ENCODE peak calls at places on chromosome 3, in five cellular contexts. D is HepG2, E is pancreas, A is suprapubic skin, P is cardiac muscle cell. C is an unnamed sample.
A peak's percentile ranks its signal among the peaks of the same experiment; 100 is the strongest.

GRCh38 chr3:69342074-69342473 is 43.8 kb downstream of the FRMD4B start:
- DNase-seq in A (no peak), P (no peak), D (no peak), E (no peak), C (no peak)

GRCh38 chr3:65953301-65953812 is 85.4 kb downstream of the MAGI1 start:
- DNase-seq in D (peak; percentile 84), E (peak; percentile 93), P (peak; percentile 35), A (peak; percentile 65), C (peak; percentile 91)

GRCh38 chr3:180341516-180341915 is 260.4 kb upstream of the TTC14 start:
- DNase-seq in A (no peak), P (no peak), D (no peak), E (no peak), C (no peak)

GRCh38 chr3:196189608-196190347 is 21.4 kb downstream of the ZDHHC19 start:
- DNase-seq in D (no peak), A (no peak), E (no peak), P (no peak), C (no peak)

GRCh38 chr3:132556467-132557159 is 40.5 kb upstream of the ACKR4 start:
- DNase-seq in D (no peak), P (no peak), A (no peak), E (no peak), C (no peak)

GRCh38 chr3:38582941-38583645 is 66.4 kb downstream of the SCN5A start:
- DNase-seq in P (no peak), E (no peak), A (no peak), D (no peak), C (no peak)

GRCh38 chr3:112128843-112129727 is 4.0 kb downstream of the GCSAM start:
- DNase-seq in E (no peak), P (peak; percentile 45), D (no peak), A (no peak), C (no peak)

GRCh38 chr3:183394150-183394549 is 34.3 kb downstream of the MCF2L2 start:
- DNase-seq in A (no peak), E (no peak), D (no peak), P (peak; percentile 50), C (no peak)

GRCh38 chr3:43348852-43349574 is 62.7 kb downstream of the SNRK start:
- DNase-seq in P (no peak), A (no peak), D (no peak), E (peak; percentile 21), C (no peak)

GRCh38 chr3:74001481-74001880 is 376.7 kb upstream of the PDZRN3 start:
- DNase-seq in E (no peak), P (no peak), A (no peak), D (no peak), C (no peak)

GRCh38 chr3:148240351-148240750 is 457.4 kb upstream of the AGTR1 start:
- DNase-seq in A (no peak), E (no peak), P (no peak), D (no peak), C (no peak)

GRCh38 chr3:141646760-141647561 is 91.1 kb upstream of the RNF7 start:
- DNase-seq in D (peak; percentile 69), E (no peak), P (peak; percentile 85), A (no peak), C (peak; percentile 51)

GRCh38 chr3:127800508-127800907 is 21.8 kb downstream of the MGLL start:
- DNase-seq in A (no peak), P (peak; percentile 37), D (no peak), E (no peak), C (no peak)

GRCh38 chr3:114674041-114674440 is 380.2 kb downstream of the TIGIT start:
- DNase-seq in D (no peak), E (no peak), A (no peak), P (no peak), C (no peak)

GRCh38 chr3:8482960-8483665 is 18.5 kb upstream of the LMCD1 start:
- DNase-seq in A (peak; percentile 81), P (peak; percentile 96), E (peak; percentile 54), D (peak; percentile 75), C (peak; percentile 67)

GRCh38 chr3:72272356-72272755 is 487.4 kb upstream of the PROK2 start:
- DNase-seq in A (no peak), D (no peak), E (no peak), P (no peak), C (no peak)

GRCh38 chr3:34012102-34012461 is 213.7 kb downstream of the PDCD6IP start:
- DNase-seq in A (no peak), P (peak; percentile 89), D (peak; percentile 99), E (no peak), C (no peak)

GRCh38 chr3:116391296-116392201 is 53.7 kb downstream of the LSAMP start:
- DNase-seq in D (no peak), E (peak; percentile 62), A (no peak), P (no peak), C (no peak)

GRCh38 chr3:105938826-105939225 is 70.0 kb upstream of the CBLB start:
- DNase-seq in E (no peak), A (no peak), P (no peak), D (no peak), C (no peak)

GRCh38 chr3:105783631-105784030 is 85.2 kb downstream of the CBLB start:
- DNase-seq in P (no peak), D (no peak), E (no peak), A (no peak), C (no peak)

GRCh38 chr3:128395046-128395445 is 71.6 kb downstream of the DNAJB8 start:
- DNase-seq in E (peak; percentile 36), A (no peak), P (no peak), D (no peak), C (no peak)

GRCh38 chr3:10268930-10269329 is 20.7 kb downstream of the TATDN2 start:
- DNase-seq in E (no peak), D (no peak), A (no peak), P (no peak), C (no peak)

GRCh38 chr3:105513042-105513441 is 146.3 kb downstream of the ALCAM start:
- DNase-seq in A (no peak), E (no peak), P (peak; percentile 80), D (no peak), C (no peak)

GRCh38 chr3:126540342-126540849 is 16.4 kb downstream of the CHST13 start:
- DNase-seq in D (no peak), P (peak; percentile 87), A (peak; percentile 59), E (no peak), C (peak; percentile 59)

GRCh38 chr3:115236496-115236895 is 89.4 kb upstream of the ZBTB20 start:
- DNase-seq in A (no peak), E (no peak), D (no peak), P (no peak), C (no peak)

GRCh38 chr3:109679672-109680071 is 342.3 kb upstream of the DPPA4 start:
- DNase-seq in E (no peak), D (no peak), A (no peak), P (no peak), C (no peak)

GRCh38 chr3:58358808-58359207 is 26.1 kb downstream of the PXK start:
- DNase-seq in A (no peak), E (no peak), D (no peak), P (no peak), C (no peak)

GRCh38 chr3:28799084-28799483 is 450.5 kb upstream of the AZI2 start:
- DNase-seq in A (no peak), P (peak; percentile 25), E (no peak), D (no peak), C (no peak)

GRCh38 chr3:111081008-111081545 is 9.5 kb downstream of the NECTIN3 start:
- DNase-seq in A (no peak), D (no peak), E (no peak), P (peak; percentile 24), C (no peak)

GRCh38 chr3:96331341-96331740 is 483.1 kb upstream of the EPHA6 start:
- DNase-seq in E (no peak), A (no peak), P (no peak), D (no peak), C (no peak)

GRCh38 chr3:150439657-150440056 is 31.6 kb downstream of the TSC22D2 start:
- DNase-seq in D (no peak), E (no peak), P (no peak), A (no peak), C (no peak)

GRCh38 chr3:114380233-114380645 is 86.4 kb downstream of the TIGIT start:
- DNase-seq in A (peak; percentile 71), D (no peak), E (no peak), P (peak; percentile 94), C (peak; percentile 33)

GRCh38 chr3:11924518-11924917 is 77.8 kb upstream of the TAMM41 start:
- DNase-seq in P (no peak), D (no peak), A (no peak), E (no peak), C (no peak)
- H3K4me3 ChIP-seq in P (no peak overlapping the region), D (no peak overlapping the region), A (no peak overlapping the region), E (no peak overlapping the region), C (no peak overlapping the region)

DNA sequence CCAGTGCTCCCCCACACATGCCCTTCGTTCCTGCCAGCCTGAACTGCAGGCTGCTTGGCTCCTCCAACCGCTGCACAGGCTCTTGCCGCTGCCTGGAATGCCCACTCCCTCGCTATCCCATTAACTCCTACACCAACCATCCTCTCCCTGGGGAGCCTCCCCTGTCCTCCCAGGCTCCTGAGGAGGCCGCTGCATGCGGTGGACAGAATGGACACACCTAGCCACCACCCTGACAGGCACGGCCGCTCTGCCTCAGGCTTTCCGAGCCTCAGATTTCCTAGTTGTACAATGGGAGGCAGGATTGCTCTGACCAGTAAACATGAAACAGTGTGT is 2.3 kb downstream of the PLXNB1 start:
- DNase-seq in A (no peak), P (no peak), E (peak; percentile 55), D (no peak), C (no peak)
- H3K4me1 ChIP-seq in A (peaks cover 89% of the 10 kb centered on the region), P (peaks cover 33% of the 10 kb centered on the region), E (peaks cover 9% of the 10 kb centered on the region), D (peaks cover 83% of the 10 kb centered on the region), C (peaks cover 25% of the 10 kb centered on the region)

DNA sequence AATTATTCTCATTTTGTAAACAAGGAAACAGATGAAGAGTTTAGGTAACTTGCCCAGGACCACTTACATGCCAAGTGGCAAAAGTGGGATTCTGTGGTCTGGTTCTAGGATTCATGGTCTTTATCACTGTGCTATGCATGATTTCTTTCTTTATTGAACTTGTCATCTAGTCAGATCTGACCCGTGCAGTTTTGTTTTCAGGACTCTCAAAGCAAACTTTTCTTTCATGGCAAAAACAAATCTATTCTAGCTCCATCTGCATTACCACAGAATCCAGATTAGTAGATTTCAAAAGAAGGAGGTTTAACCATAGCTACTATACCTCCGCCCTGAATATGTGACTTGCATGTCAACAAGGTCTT is 404.4 kb downstream of the PTPRG start:
- DNase-seq in E (no peak), D (no peak), P (no peak), A (no peak), C (no peak)
- H3K27ac ChIP-seq in E (no peak overlapping the region), D (no peak overlapping the region), P (no peak overlapping the region), A (no peak overlapping the region), C (no peak overlapping the region)

GRCh38 chr3:164332856-164333802 is 745.2 kb downstream of the SI start:
- DNase-seq in P (no peak), E (no peak), D (no peak), A (no peak), C (no peak)
- H3K4me3 ChIP-seq in P (no peak overlapping the region), E (no peak overlapping the region), D (no peak overlapping the region), A (no peak overlapping the region), C (no peak overlapping the region)

DNA sequence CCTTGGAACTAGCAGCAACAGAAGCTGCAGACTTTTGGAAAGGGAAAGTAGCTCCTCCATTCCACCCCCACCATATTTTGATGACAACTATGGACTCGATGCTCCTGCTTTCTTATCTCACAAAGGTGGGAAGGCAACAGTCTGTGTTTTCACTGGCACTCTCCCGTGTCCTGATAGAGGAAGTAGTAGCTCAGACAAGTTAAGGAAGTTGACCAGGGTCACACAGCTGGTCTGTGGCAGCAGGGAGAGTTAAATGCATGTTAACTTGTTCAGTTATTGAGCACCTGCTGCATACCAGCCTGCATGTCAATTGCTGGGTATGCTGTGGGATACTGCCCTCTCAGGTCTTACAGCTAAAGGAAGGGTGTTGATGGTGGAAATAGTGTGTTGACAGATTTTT is 33.2 kb downstream of the BHLHE40 start:
- DNase-seq in A (no peak), E (no peak), P (no peak), D (no peak), C (no peak)
- H3K4me1 ChIP-seq in A (peaks cover 57% of the 10 kb centered on the region), E (no peaks in the 10 kb centered on the region), P (peaks cover 12% of the 10 kb centered on the region), D (peaks cover 66% of the 10 kb centered on the region), C (peaks cover 8% of the 10 kb centered on the region)

GRCh38 chr3:143604402-143604801 is 243.9 kb downstream of the SLC9A9 start:
- DNase-seq in E (no peak), D (no peak), P (no peak), A (no peak), C (no peak)
- H3K27ac ChIP-seq in E (no peak overlapping the region), D (no peak overlapping the region), P (no peak overlapping the region), A (no peak overlapping the region), C (no peak overlapping the region)

C was measured in lung.